ENCODE peak calls at places on chromosome 4, in four cellular contexts. U is upper lobe of right lung, V is transverse colon, E is gastrocnemius medialis. M is an unnamed sample. For H3K4me1, the result is how much of the 10 kb centered on the place peaks cover.

GRCh38 chr4:8854866-8855265 is 16.8 kb downstream of the HMX1 start:
- DNase-seq in U (no peak), V (no peak), E (no peak), M (no peak)

GRCh38 chr4:112895785-112896184 is 153.7 kb upstream of the ANK2 start:
- DNase-seq in U (no peak), V (no peak), E (no peak), M (no peak)

GRCh38 chr4:173167793-173168395 is 717 bp upstream of the GALNT7 start:
- DNase-seq in U (peak), V (peak), E (no peak), M (no peak)

GRCh38 chr4:20840648-20841190 is 140.5 kb downstream of the PACRGL start:
- DNase-seq in U (no peak), V (no peak), E (no peak), M (no peak)

GRCh38 chr4:98544818-98545399 is 113.5 kb downstream of the TSPAN5 start:
- DNase-seq in U (no peak), V (no peak), E (no peak), M (no peak)

GRCh38 chr4:80070880-80071620 is 2.0 kb downstream of the ANTXR2 start:
- DNase-seq in U (no peak), V (no peak), E (no peak), M (no peak)

GRCh38 chr4:15455290-15455689 is 14.4 kb upstream of the CC2D2A start:
- DNase-seq in U (no peak), V (peak), E (peak), M (peak)

GRCh38 chr4:89551191-89551590 is 243.6 kb upstream of the GPRIN3 start:
- DNase-seq in U (no peak), V (no peak), E (no peak), M (no peak)

GRCh38 chr4:57037982-57038604 is 59.4 kb downstream of the POLR2B start:
- DNase-seq in U (peak), V (peak), E (no peak), M (no peak)

GRCh38 chr4:66294626-66295025 is 624.3 kb upstream of the EPHA5 start:
- DNase-seq in U (no peak), V (no peak), E (no peak), M (no peak)

GRCh38 chr4:181646864-181647263 is 596.3 kb upstream of the TENM3 start:
- DNase-seq in U (no peak), V (no peak), E (no peak), M (no peak)

GRCh38 chr4:68905598-68906237 is 45.9 kb downstream of the UGT2A3 start:
- DNase-seq in U (no peak), V (no peak), E (no peak), M (no peak)

GRCh38 chr4:110959041-110959643 is 336.3 kb upstream of the PITX2 start:
- DNase-seq in U (no peak), V (no peak), E (no peak), M (no peak)

GRCh38 chr4:88017516-88018302 is 10.3 kb downstream of the PKD2 start:
- DNase-seq in U (no peak), V (no peak), E (peak), M (no peak)

GRCh38 chr4:182925298-182925738 is 8.1 kb upstream of the DCTD start:
- DNase-seq in U (peak), V (peak), E (no peak), M (no peak)

GRCh38 chr4:151296227-151296626 is 19.3 kb downstream of the PRSS48 start:
- DNase-seq in U (no peak), V (no peak), E (no peak), M (no peak)

GRCh38 chr4:167428172-167428571 is 193.9 kb upstream of the SPOCK3 start:
- DNase-seq in U (no peak), V (no peak), E (no peak), M (no peak)

GRCh38 chr4:2832309-2832980 is 11.2 kb upstream of the ADD1 start:
- DNase-seq in U (no peak), V (peak), E (peak), M (no peak)

GRCh38 chr4:71732706-71733105 is 51.2 kb downstream of the GC start:
- DNase-seq in U (no peak), V (no peak), E (no peak), M (no peak)

GRCh38 chr4:48997962-48998361 is 11.9 kb downstream of the CWH43 start:
- DNase-seq in U (no peak), V (no peak), E (no peak), M (no peak)

GRCh38 chr4:99166544-99166943 is 22.4 kb upstream of the ADH4 start:
- DNase-seq in U (no peak), V (no peak), E (no peak), M (no peak)

GRCh38 chr4:111449657-111450056 is 695.6 kb upstream of the FAM241A start:
- DNase-seq in U (no peak), V (no peak), E (no peak), M (no peak)

GRCh38 chr4:22515145-22515887 is 550 bp downstream of the ADGRA3 start:
- DNase-seq in U (peak), V (peak), E (peak), M (peak)

GRCh38 chr4:82811838-82812672 is 13.5 kb upstream of the SCD5 start:
- DNase-seq in U (no peak), V (no peak), E (no peak), M (no peak)

GRCh38 chr4:76406070-76406469 is 14.9 kb downstream of the CCDC158 start:
- DNase-seq in U (no peak), V (no peak), E (no peak), M (no peak)

GRCh38 chr4:17511041-17511949 is 595 bp downstream of the QDPR start:
- DNase-seq in U (peak), V (peak), E (peak), M (peak)

GRCh38 chr4:1479454-1479853 is 73.2 kb upstream of the NKX1-1 start:
- DNase-seq in U (peak), V (no peak), E (peak), M (no peak)

GRCh38 chr4:177339794-177340374 is 30.2 kb downstream of the NEIL3 start:
- DNase-seq in U (no peak), V (no peak), E (no peak), M (no peak)

GRCh38 chr4:69577245-69577644 is 62.2 kb downstream of the UGT2A2 start:
- DNase-seq in U (no peak), V (no peak), E (no peak), M (no peak)

GRCh38 chr4:62256469-62256868 is 1056.3 kb downstream of the ADGRL3 start:
- DNase-seq in U (no peak), V (no peak), E (no peak), M (no peak)

GRCh38 chr4:183628189-183628588 is 30.8 kb downstream of the RWDD4 start:
- DNase-seq in U (no peak), V (no peak), E (no peak), M (no peak)

GRCh38 chr4:149409186-149410056 is 406.2 kb downstream of the IQCM start:
- DNase-seq in U (no peak), V (no peak), E (peak), M (peak)

GRCh38 chr4:97496298-97496873 is 646.9 kb downstream of the STPG2 start:
- DNase-seq in U (no peak), V (no peak), E (no peak), M (no peak)

GRCh38 chr4:128481752-128482480 is 194.3 kb upstream of the PGRMC2 start:
- DNase-seq in U (no peak), V (no peak), E (no peak), M (no peak)

GRCh38 chr4:81688085-81688484 is 216.4 kb upstream of the RASGEF1B start:
- DNase-seq in U (no peak), V (no peak), E (no peak), M (no peak)

GRCh38 chr4:155964016-155964891 is 10.6 kb upstream of the CTSO start:
- DNase-seq in U (no peak), V (no peak), E (peak), M (no peak)

GRCh38 chr4:139170932-139171331 is 6.1 kb downstream of the ELF2 start:
- DNase-seq in U (no peak), V (no peak), E (no peak), M (no peak)
- H3K4me1 ChIP-seq in U (under half), V (under half), E (half or more), M (half or more)

DNA sequence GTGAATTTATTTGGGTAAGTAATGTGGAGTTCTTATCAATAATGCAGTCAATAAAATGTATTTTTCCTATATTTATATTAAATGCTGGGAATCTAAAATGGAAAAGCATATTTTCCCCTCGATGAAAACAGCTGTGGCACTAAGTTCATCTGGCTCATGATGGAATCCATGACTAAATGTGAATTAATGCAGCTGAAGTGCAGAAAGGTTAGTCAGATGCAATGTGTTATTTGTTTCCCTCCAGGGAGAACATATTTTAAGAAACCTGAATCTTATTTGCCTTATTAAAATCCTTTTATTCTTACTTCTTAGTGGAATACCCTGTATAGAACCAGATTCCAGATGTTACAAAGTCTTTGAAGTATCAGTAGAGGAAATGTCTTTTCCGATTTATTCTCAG is 247.9 kb downstream of the ARHGAP24 start:
- DNase-seq in U (no peak), V (no peak), E (no peak), M (no peak)
- H3K4me3 ChIP-seq in U (no peak), V (no peak), E (no peak), M (no peak)

DNA sequence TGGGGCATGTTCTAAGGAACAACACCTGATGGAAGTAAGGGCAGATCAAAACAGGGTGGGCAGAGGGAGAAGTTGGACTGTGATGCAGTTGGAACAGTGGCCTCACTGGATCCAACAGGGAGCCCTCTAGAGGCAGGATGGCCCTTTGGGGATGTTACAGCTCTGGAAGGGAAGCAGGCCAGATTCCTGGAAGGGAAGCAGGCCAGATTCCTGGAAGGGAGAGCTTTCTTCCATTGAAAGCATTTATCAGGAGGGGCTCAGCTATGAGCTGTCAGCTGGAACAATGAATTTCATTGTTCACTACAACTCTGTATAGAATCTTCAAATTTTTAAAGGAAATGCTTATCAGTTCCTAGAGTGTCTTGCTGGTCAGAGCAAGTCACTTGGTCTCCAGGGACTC is 17.7 kb downstream of the IL15 start:
- DNase-seq in U (no peak), V (peak), E (no peak), M (peak)
- TF ChIP-seq CTCF in U (peak), V (peak), E (peak), M (peak)

GRCh38 chr4:186820371-186820990 is 96.8 kb upstream of the FAT1 start:
- DNase-seq in U (no peak), V (peak), E (no peak), M (no peak)

GRCh38 chr4:186826866-186827541 is 103.3 kb upstream of the FAT1 start:
- DNase-seq in U (no peak), V (no peak), E (no peak), M (no peak)

GRCh38 chr4:186827542-186827887 is 103.9 kb upstream of the FAT1 start:
- DNase-seq in U (no peak), V (no peak), E (no peak), M (no peak)

GRCh38 chr4:186825069-186825468 is 101.4 kb upstream of the FAT1 start:
- DNase-seq in U (no peak), V (no peak), E (no peak), M (no peak)

DNA sequence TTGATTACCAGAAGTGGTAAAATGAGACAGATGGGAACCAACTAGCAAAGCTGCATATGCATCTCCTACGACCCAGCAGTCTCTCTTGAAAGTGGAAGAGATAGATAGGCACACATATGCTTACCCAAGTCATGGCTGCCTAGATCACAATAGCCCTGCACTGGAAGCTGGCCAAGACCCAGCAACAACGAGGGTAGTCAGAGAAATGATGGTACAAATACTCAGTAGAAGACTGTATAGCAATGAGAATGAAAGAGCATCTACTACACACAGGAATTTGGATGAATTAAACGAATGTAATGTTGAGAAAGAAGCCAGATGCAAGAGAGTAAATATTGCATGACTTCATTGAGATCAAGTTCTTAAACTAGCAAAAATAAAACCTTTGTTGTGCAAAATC is 100.3 kb upstream of the FAT1 start:
- DNase-seq in U (no peak), V (no peak), E (no peak), M (no peak)
- H3K4me1 ChIP-seq in U (under half), V (under half), E (under half), M (under half)

M was measured in thoracic aorta.